ENCODE peak calls at places on chromosomes 7 and 10, in five cellular contexts. One of them, this sample, is unnamed.

GRCh38 chr10:93458821-93459257 is 23.3 kb downstream of the MYOF start:
- DNase-seq in stimulated activated CD4-positive, alpha-beta T cell treated with anti-CD3 and anti-CD28 coated beads, Interleukin-12 subunit alpha, Interleukin-12 subunit beta, amount 100 ng/mL, for 24 hours: no peak
- DNase-seq in NCI-H345: no peak
- DNase-seq in mammary epithelial cell: peak
- DNase-seq in fibroblast of the aortic adventitia: peak
- DNase-seq in this sample: peak

GRCh38 chr10:118042827-118043242 is 3.9 kb downstream of the RAB11FIP2 start:
- DNase-seq in stimulated activated CD4-positive, alpha-beta T cell treated with anti-CD3 and anti-CD28 coated beads, Interleukin-12 subunit alpha, Interleukin-12 subunit beta, amount 100 ng/mL, for 24 hours: no peak
- DNase-seq in NCI-H345: no peak
- DNase-seq in mammary epithelial cell: no peak
- DNase-seq in fibroblast of the aortic adventitia: peak
- DNase-seq in this sample: peak

GRCh38 chr7:119472398-119473038 is 800.5 kb upstream of the KCND2 start:
- DNase-seq in stimulated activated CD4-positive, alpha-beta T cell treated with anti-CD3 and anti-CD28 coated beads, Interleukin-12 subunit alpha, Interleukin-12 subunit beta, amount 100 ng/mL, for 24 hours: no peak
- DNase-seq in NCI-H345: peak
- DNase-seq in mammary epithelial cell: no peak
- DNase-seq in fibroblast of the aortic adventitia: no peak
- DNase-seq in this sample: no peak

GRCh38 chr7:47901542-47901941 is 46.7 kb downstream of the PKD1L1 start:
- DNase-seq in stimulated activated CD4-positive, alpha-beta T cell treated with anti-CD3 and anti-CD28 coated beads, Interleukin-12 subunit alpha, Interleukin-12 subunit beta, amount 100 ng/mL, for 24 hours: no peak
- DNase-seq in NCI-H345: no peak
- DNase-seq in mammary epithelial cell: no peak
- DNase-seq in fibroblast of the aortic adventitia: no peak
- DNase-seq in this sample: peak

GRCh38 chr7:136039577-136040345 is 62.6 kb upstream of the MTPN start:
- DNase-seq in stimulated activated CD4-positive, alpha-beta T cell treated with anti-CD3 and anti-CD28 coated beads, Interleukin-12 subunit alpha, Interleukin-12 subunit beta, amount 100 ng/mL, for 24 hours: no peak
- DNase-seq in NCI-H345: no peak
- DNase-seq in mammary epithelial cell: no peak
- DNase-seq in fibroblast of the aortic adventitia: no peak
- DNase-seq in this sample: no peak

GRCh38 chr10:61125560-61126250 is 181.7 kb upstream of the RHOBTB1 start:
- DNase-seq in stimulated activated CD4-positive, alpha-beta T cell treated with anti-CD3 and anti-CD28 coated beads, Interleukin-12 subunit alpha, Interleukin-12 subunit beta, amount 100 ng/mL, for 24 hours: no peak
- DNase-seq in NCI-H345: no peak
- DNase-seq in mammary epithelial cell: no peak
- DNase-seq in fibroblast of the aortic adventitia: no peak
- DNase-seq in this sample: no peak

GRCh38 chr7:92723205-92723604 is 113.2 kb downstream of the CDK6 start:
- DNase-seq in stimulated activated CD4-positive, alpha-beta T cell treated with anti-CD3 and anti-CD28 coated beads, Interleukin-12 subunit alpha, Interleukin-12 subunit beta, amount 100 ng/mL, for 24 hours: no peak
- DNase-seq in NCI-H345: no peak
- DNase-seq in mammary epithelial cell: no peak
- DNase-seq in fibroblast of the aortic adventitia: peak
- DNase-seq in this sample: no peak

GRCh38 chr7:2495402-2496309 is 19.5 kb upstream of the GRIFIN start:
- DNase-seq in stimulated activated CD4-positive, alpha-beta T cell treated with anti-CD3 and anti-CD28 coated beads, Interleukin-12 subunit alpha, Interleukin-12 subunit beta, amount 100 ng/mL, for 24 hours: no peak
- DNase-seq in NCI-H345: no peak
- DNase-seq in mammary epithelial cell: no peak
- DNase-seq in fibroblast of the aortic adventitia: no peak
- DNase-seq in this sample: no peak

GRCh38 chr10:114388275-114388674 is 16.0 kb downstream of the AFAP1L2 start:
- DNase-seq in stimulated activated CD4-positive, alpha-beta T cell treated with anti-CD3 and anti-CD28 coated beads, Interleukin-12 subunit alpha, Interleukin-12 subunit beta, amount 100 ng/mL, for 24 hours: no peak
- DNase-seq in NCI-H345: no peak
- DNase-seq in mammary epithelial cell: peak
- DNase-seq in fibroblast of the aortic adventitia: no peak
- DNase-seq in this sample: no peak

GRCh38 chr10:94443549-94443948 is 41.2 kb downstream of the TBC1D12 start:
- DNase-seq in stimulated activated CD4-positive, alpha-beta T cell treated with anti-CD3 and anti-CD28 coated beads, Interleukin-12 subunit alpha, Interleukin-12 subunit beta, amount 100 ng/mL, for 24 hours: no peak
- DNase-seq in NCI-H345: no peak
- DNase-seq in mammary epithelial cell: no peak
- DNase-seq in fibroblast of the aortic adventitia: no peak
- DNase-seq in this sample: no peak

GRCh38 chr10:58280982-58281752 is 12.2 kb downstream of the CISD1 start:
- DNase-seq in stimulated activated CD4-positive, alpha-beta T cell treated with anti-CD3 and anti-CD28 coated beads, Interleukin-12 subunit alpha, Interleukin-12 subunit beta, amount 100 ng/mL, for 24 hours: no peak
- DNase-seq in NCI-H345: no peak
- DNase-seq in mammary epithelial cell: peak
- DNase-seq in fibroblast of the aortic adventitia: no peak
- DNase-seq in this sample: no peak

GRCh38 chr7:108805808-108806397 is 236.2 kb downstream of the DNAJB9 start:
- DNase-seq in stimulated activated CD4-positive, alpha-beta T cell treated with anti-CD3 and anti-CD28 coated beads, Interleukin-12 subunit alpha, Interleukin-12 subunit beta, amount 100 ng/mL, for 24 hours: no peak
- DNase-seq in NCI-H345: no peak
- DNase-seq in mammary epithelial cell: peak
- DNase-seq in fibroblast of the aortic adventitia: peak
- DNase-seq in this sample: no peak

GRCh38 chr10:72312865-72313391 is 39.2 kb downstream of the DDIT4 start:
- DNase-seq in stimulated activated CD4-positive, alpha-beta T cell treated with anti-CD3 and anti-CD28 coated beads, Interleukin-12 subunit alpha, Interleukin-12 subunit beta, amount 100 ng/mL, for 24 hours: no peak
- DNase-seq in NCI-H345: no peak
- DNase-seq in mammary epithelial cell: no peak
- DNase-seq in fibroblast of the aortic adventitia: no peak
- DNase-seq in this sample: no peak

GRCh38 chr10:58820862-58821559 is 308.3 kb downstream of the BICC1 start:
- DNase-seq in stimulated activated CD4-positive, alpha-beta T cell treated with anti-CD3 and anti-CD28 coated beads, Interleukin-12 subunit alpha, Interleukin-12 subunit beta, amount 100 ng/mL, for 24 hours: no peak
- DNase-seq in NCI-H345: no peak
- DNase-seq in mammary epithelial cell: peak
- DNase-seq in fibroblast of the aortic adventitia: peak
- DNase-seq in this sample: peak

GRCh38 chr10:79446451-79447020 is 1.1 kb upstream of the ZCCHC24 start:
- DNase-seq in stimulated activated CD4-positive, alpha-beta T cell treated with anti-CD3 and anti-CD28 coated beads, Interleukin-12 subunit alpha, Interleukin-12 subunit beta, amount 100 ng/mL, for 24 hours: no peak
- DNase-seq in NCI-H345: peak
- DNase-seq in mammary epithelial cell: no peak
- DNase-seq in fibroblast of the aortic adventitia: no peak
- DNase-seq in this sample: no peak

GRCh38 chr7:75971961-75972763 is 22.2 kb downstream of the TMEM120A start:
- DNase-seq in stimulated activated CD4-positive, alpha-beta T cell treated with anti-CD3 and anti-CD28 coated beads, Interleukin-12 subunit alpha, Interleukin-12 subunit beta, amount 100 ng/mL, for 24 hours: no peak
- DNase-seq in NCI-H345: no peak
- DNase-seq in mammary epithelial cell: no peak
- DNase-seq in fibroblast of the aortic adventitia: peak
- DNase-seq in this sample: no peak

GRCh38 chr10:15775513-15775912 is 55.8 kb upstream of the ITGA8 start:
- DNase-seq in stimulated activated CD4-positive, alpha-beta T cell treated with anti-CD3 and anti-CD28 coated beads, Interleukin-12 subunit alpha, Interleukin-12 subunit beta, amount 100 ng/mL, for 24 hours: no peak
- DNase-seq in NCI-H345: no peak
- DNase-seq in mammary epithelial cell: peak
- DNase-seq in fibroblast of the aortic adventitia: peak
- DNase-seq in this sample: peak

GRCh38 chr7:87152897-87153641 is 816 bp downstream of the DMTF1 start:
- DNase-seq in stimulated activated CD4-positive, alpha-beta T cell treated with anti-CD3 and anti-CD28 coated beads, Interleukin-12 subunit alpha, Interleukin-12 subunit beta, amount 100 ng/mL, for 24 hours: peak
- DNase-seq in NCI-H345: no peak
- DNase-seq in mammary epithelial cell: peak
- DNase-seq in fibroblast of the aortic adventitia: peak
- DNase-seq in this sample: no peak

GRCh38 chr7:139446051-139446890 is 37.2 kb downstream of the KLRG2 start:
- DNase-seq in stimulated activated CD4-positive, alpha-beta T cell treated with anti-CD3 and anti-CD28 coated beads, Interleukin-12 subunit alpha, Interleukin-12 subunit beta, amount 100 ng/mL, for 24 hours: no peak
- DNase-seq in NCI-H345: no peak
- DNase-seq in mammary epithelial cell: no peak
- DNase-seq in fibroblast of the aortic adventitia: no peak
- DNase-seq in this sample: no peak

GRCh38 chr7:18206331-18206730 is 178.7 kb upstream of the PRPS1L1 start:
- DNase-seq in stimulated activated CD4-positive, alpha-beta T cell treated with anti-CD3 and anti-CD28 coated beads, Interleukin-12 subunit alpha, Interleukin-12 subunit beta, amount 100 ng/mL, for 24 hours: no peak
- DNase-seq in NCI-H345: no peak
- DNase-seq in mammary epithelial cell: no peak
- DNase-seq in fibroblast of the aortic adventitia: no peak
- DNase-seq in this sample: no peak

This sample was measured in fibroblast of gingiva.